ENCODE peak calls at places on chromosomes 12 and 14, in five cellular contexts. K is endothelial cell, R is NCI-H2171 treated with DMSO at 0.1 percent for 48 hours, M is NCI-H1694 treated with DMSO at 0.1 percent for 48 hours, E is AG08395. H is an unnamed sample.

GRCh38 chr12:84148335-84148734 is 764.3 kb downstream of the SLC6A15 start:
- DNase-seq in K (no peak), M (no peak), R (no peak), E (no peak), H (no peak)

GRCh38 chr14:104144911-104145825 is 6.8 kb downstream of the KIF26A start:
- DNase-seq in E (no peak), K (no peak), M (no peak), R (no peak), H (no peak)

GRCh38 chr12:50218386-50218785 is 51.2 kb upstream of the CERS5 start:
- DNase-seq in M (no peak), K (no peak), R (no peak), E (no peak), H (no peak)

GRCh38 chr12:109653896-109654295 is 59.7 kb upstream of the FAM222A start:
- DNase-seq in M (no peak), E (no peak), R (no peak), K (no peak), H (no peak)

GRCh38 chr14:90739318-90740077 is 76.7 kb downstream of the TTC7B start:
- DNase-seq in K (no peak), M (no peak), R (peak), E (no peak), H (no peak)

GRCh38 chr12:66885115-66885875 is 206.4 kb upstream of the GRIP1 start:
- DNase-seq in R (peak), M (no peak), E (no peak), K (no peak), H (no peak)

GRCh38 chr12:26276709-26277108 is 81.3 kb downstream of the SSPN start:
- DNase-seq in E (no peak), R (no peak), K (no peak), M (no peak), H (no peak)

GRCh38 chr12:129310346-129310745 is 457.1 kb downstream of the GLT1D1 start:
- DNase-seq in R (no peak), E (no peak), K (no peak), M (no peak), H (no peak)

GRCh38 chr14:32366256-32366655 is 37.2 kb downstream of the AKAP6 start:
- DNase-seq in R (no peak), E (peak), K (no peak), M (no peak), H (peak)

GRCh38 chr14:26775765-26776577 is 178.1 kb upstream of the NOVA1 start:
- DNase-seq in K (no peak), M (no peak), E (peak), R (no peak), H (no peak)

GRCh38 chr12:53734425-53734824 is 7.2 kb upstream of the CALCOCO1 start:
- DNase-seq in M (no peak), K (no peak), R (no peak), E (no peak), H (no peak)

GRCh38 chr14:42214981-42215491 is 608.4 kb downstream of the LRFN5 start:
- DNase-seq in R (no peak), E (peak), M (no peak), K (no peak), H (peak)

GRCh38 chr14:95659986-95660385 is 26.2 kb upstream of the TCL1B start:
- DNase-seq in M (no peak), K (no peak), E (no peak), R (no peak), H (peak)

GRCh38 chr14:85172290-85172689 is 357.7 kb upstream of the FLRT2 start:
- DNase-seq in K (no peak), E (no peak), M (no peak), R (no peak), H (no peak)

GRCh38 chr14:90426663-90427062 is 29.8 kb downstream of the CALM1 start:
- DNase-seq in M (no peak), K (no peak), R (no peak), E (no peak), H (peak)

GRCh38 chr14:75440733-75441474 is 13.1 kb downstream of the JDP2 start:
- DNase-seq in R (no peak), M (no peak), K (no peak), E (peak), H (no peak)

GRCh38 chr12:64387201-64387816 is 3.2 kb downstream of the C12orf56 start:
- DNase-seq in E (no peak), K (no peak), M (no peak), R (peak), H (no peak)

GRCh38 chr14:53603994-53604393 is 352.6 kb downstream of the BMP4 start:
- DNase-seq in R (no peak), K (no peak), E (no peak), M (no peak), H (no peak)

GRCh38 chr12:69405466-69405865 is 45.9 kb downstream of the YEATS4 start:
- DNase-seq in K (no peak), E (peak), R (no peak), M (no peak), H (no peak)

GRCh38 chr12:89663577-89664357 is 44.9 kb downstream of the ATP2B1 start:
- DNase-seq in M (peak), E (peak), R (peak), K (no peak), H (no peak)

GRCh38 chr12:93962336-93962735 is 186.0 kb upstream of the PLXNC1 start:
- DNase-seq in R (no peak), E (no peak), K (no peak), M (no peak), H (no peak)

GRCh38 chr12:122886851-122887816 is 8.8 kb downstream of the VPS37B start:
- DNase-seq in K (no peak), E (no peak), R (no peak), M (no peak), H (no peak)

GRCh38 chr12:104555650-104556049 is 98.9 kb downstream of the CHST11 start:
- DNase-seq in E (no peak), M (peak), K (no peak), R (peak), H (no peak)

GRCh38 chr12:79407671-79408622 is 282.8 kb downstream of the PAWR start:
- DNase-seq in R (peak), K (peak), E (peak), M (peak), H (peak)

GRCh38 chr12:40107803-40108620 is 2.1 kb upstream of the SLC2A13 start:
- DNase-seq in R (no peak), M (no peak), K (no peak), E (no peak), H (no peak)

GRCh38 chr14:61566537-61567225 is 128.6 kb upstream of the HIF1A start:
- DNase-seq in M (no peak), R (no peak), E (peak), K (no peak), H (no peak)

H was measured in cerebellar cortex.